ENCODE peak calls at places on chromosomes 11 and 22, in nine cellular contexts. O is CD4-positive, alpha-beta memory T cell; K is left colon; Z is cardiac fibroblast; G is stomach; E is activated CD4-positive, CD25-positive, alpha-beta regulatory T cell; V is Calu3; F is endothelial cell; W is gastrocnemius medialis. D is an unnamed sample.

GRCh38 chr22:49967333-49968241 is 7.0 kb downstream of the PIM3 start:
- DNase-seq in W (peak; percentile 92), Z (peak; percentile 64), O (no peak), E (no peak), G (peak; percentile 78), V (no peak), K (peak; percentile 44), F (peak; percentile 11), D (peak; percentile 7)

GRCh38 chr11:35163209-35163608 is 24.2 kb downstream of the CD44 start:
- DNase-seq in F (no peak), Z (no peak), V (peak; percentile 43), E (no peak), O (no peak), K (no peak), W (no peak), G (no peak), D (no peak)

GRCh38 chr22:50206599-50206998 is 5.8 kb downstream of the SELENOO start:
- DNase-seq in F (peak; percentile 59), G (no peak), E (no peak), O (no peak), W (peak; percentile 94), Z (peak; percentile 55), V (peak; percentile 34), K (no peak), D (peak; percentile 33)

GRCh38 chr11:82873919-82874333 is 26.3 kb downstream of the PRCP start:
- DNase-seq in W (no peak), E (no peak), Z (peak; percentile 12), K (no peak), G (no peak), V (no peak), O (peak; percentile 28), F (peak; percentile 9), D (no peak)

GRCh38 chr11:119513141-119513805 is 90.3 kb upstream of the THY1 start:
- DNase-seq in V (no peak), W (no peak), K (no peak), Z (no peak), O (no peak), E (no peak), G (no peak), F (no peak), D (no peak)

GRCh38 chr11:69231466-69232018 is 62.4 kb upstream of the MYEOV start:
- DNase-seq in F (no peak), E (no peak), O (no peak), G (peak; percentile 2), Z (no peak), W (no peak), V (no peak), K (no peak), D (no peak)

GRCh38 chr11:113664069-113664980 is 41.8 kb downstream of the TMPRSS5 start:
- DNase-seq in K (no peak), Z (no peak), E (no peak), V (peak; percentile 23), O (no peak), F (no peak), W (no peak), G (no peak), D (no peak)

GRCh38 chr11:10318527-10318802 is 13.6 kb downstream of the ADM start:
- DNase-seq in F (no peak), E (no peak), K (peak; percentile 52), G (no peak), O (no peak), V (no peak), Z (no peak), W (peak; percentile 84), D (no peak)

GRCh38 chr11:71948314-71949027 is 19.6 kb downstream of the RNF121 start:
- DNase-seq in G (peak; percentile 33), V (no peak), E (no peak), Z (no peak), F (no peak), K (peak; percentile 12), W (peak; percentile 25), O (no peak), D (peak; percentile 14)

GRCh38 chr11:9004310-9004945 is 627 bp upstream of the NRIP3 start:
- DNase-seq in G (no peak), W (no peak), E (no peak), Z (no peak), F (peak; percentile 22), K (peak; percentile 25), V (no peak), O (no peak), D (no peak)

GRCh38 chr11:128448487-128448886 is 138.9 kb downstream of the ETS1 start:
- DNase-seq in F (no peak), W (no peak), G (peak; percentile 76), K (peak; percentile 68), Z (no peak), O (no peak), E (no peak), V (peak; percentile 84), D (no peak)

GRCh38 chr11:111851636-111852035 is 19.7 kb downstream of the ALG9 start:
- DNase-seq in G (no peak), E (no peak), K (no peak), F (no peak), Z (peak; percentile 56), O (no peak), W (no peak), V (no peak), D (no peak)

GRCh38 chr11:12161137-12161536 is 50.7 kb downstream of the MICAL2 start:
- DNase-seq in F (no peak), E (no peak), Z (no peak), O (no peak), K (no peak), G (no peak), V (no peak), W (no peak), D (no peak)